ENCODE peak calls at places on chromosomes 1 and 21, in eight cellular contexts. I is upper lobe of right lung; Q is choroid plexus epithelial cell; M is stimulated activated CD4-positive, alpha-beta T cell treated with anti-CD3 and anti-CD28 coated beads, Interleukin-1b, Interleukin-23, amount 100 ng/mL, for 24 hours; S is mesothelial cell of epicardium; G is stimulated activated CD8-positive, alpha-beta memory T cell treated with anti-CD3 and anti-CD28 coated beads, Interleukin-2, amount 100 ng/mL, for 1 hour; A is left cardiac atrium; Z is fibroblast of mammary gland. U is an unnamed sample.

GRCh38 chr1:97920275-97920831 is 481 bp downstream of the DPYD start:
- DNase-seq in I (no peak), Q (peak; percentile 39), M (no peak), S (no peak), G (no peak), A (no peak), Z (peak; percentile 38), U (peak; percentile 65)

GRCh38 chr1:165871311-165872067 is 44.1 kb downstream of the UCK2 start:
- DNase-seq in I (peak; percentile 76), Q (peak; percentile 70), M (no peak), S (no peak), G (no peak), A (no peak), Z (peak; percentile 53), U (no peak)

GRCh38 chr1:171346866-171347265 is 32.9 kb downstream of the FMO4 start:
- DNase-seq in I (no peak), Q (no peak), M (no peak), S (no peak), G (no peak), A (no peak), Z (peak; percentile 62), U (no peak)

GRCh38 chr1:208944981-208945451 is 638.5 kb upstream of the CAMK1G start:
- DNase-seq in I (no peak), Q (no peak), M (no peak), S (no peak), G (no peak), A (no peak), Z (no peak), U (no peak)

GRCh38 chr21:45617021-45617930 is 26.2 kb upstream of the PCBP3 start:
- DNase-seq in I (peak; percentile 52), Q (no peak), M (no peak), S (no peak), G (no peak), A (no peak), Z (no peak), U (peak; percentile 77)

GRCh38 chr1:239421810-239422209 is 35.4 kb downstream of the CHRM3 start:
- DNase-seq in I (no peak), Q (no peak), M (no peak), S (no peak), G (no peak), A (no peak), Z (no peak), U (no peak)

GRCh38 chr1:223788746-223789415 is 56.9 kb downstream of the TP53BP2 start:
- DNase-seq in I (no peak), Q (no peak), M (no peak), S (no peak), G (no peak), A (no peak), Z (no peak), U (no peak)

GRCh38 chr1:34280509-34280908 is 103.8 kb downstream of the C1orf94 start:
- DNase-seq in I (no peak), Q (no peak), M (no peak), S (no peak), G (no peak), A (no peak), Z (no peak), U (no peak)

GRCh38 chr1:227945891-227946623 is 1.7 kb downstream of the WNT9A start:
- DNase-seq in I (peak; percentile 87), Q (peak; percentile 44), M (no peak), S (no peak), G (no peak), A (peak; percentile 77), Z (peak; percentile 81), U (peak; percentile 92)

GRCh38 chr1:224434447-224435317 is at the start of gene WDR26:
- DNase-seq in I (peak; percentile 89), Q (peak; percentile 80), M (peak; percentile 49), S (peak; percentile 47), G (peak; percentile 67), A (peak; percentile 81), Z (peak; percentile 71), U (no peak)

GRCh38 chr1:92362970-92363369 is 64.1 kb downstream of the RPAP2 start:
- DNase-seq in I (no peak), Q (no peak), M (no peak), S (no peak), G (no peak), A (no peak), Z (no peak), U (no peak)

GRCh38 chr1:18100493-18101063 is 7.0 kb upstream of the IGSF21 start:
- DNase-seq in I (no peak), Q (peak; percentile 64), M (peak; percentile 24), S (no peak), G (peak; percentile 4), A (peak; percentile 63), Z (peak; percentile 61), U (no peak)

GRCh38 chr1:162470216-162470615 is 27.4 kb upstream of the UHMK1 start:
- DNase-seq in I (no peak), Q (peak; percentile 58), M (no peak), S (no peak), G (no peak), A (no peak), Z (no peak), U (no peak)

GRCh38 chr1:89081005-89081404 is 16.0 kb upstream of the GBP1 start:
- DNase-seq in I (no peak), Q (no peak), M (no peak), S (no peak), G (no peak), A (no peak), Z (no peak), U (no peak)

GRCh38 chr1:27057389-27057788 is 44.7 kb upstream of the TENT5B start:
- DNase-seq in I (no peak), Q (no peak), M (no peak), S (no peak), G (no peak), A (no peak), Z (no peak), U (no peak)

GRCh38 chr1:53060580-53060979 is 1.4 kb upstream of the PODN start:
- DNase-seq in I (no peak), Q (peak; percentile 75), M (no peak), S (no peak), G (no peak), A (no peak), Z (peak; percentile 76), U (no peak)

GRCh38 chr1:167957710-167958109 is 20.8 kb upstream of the MPC2 start:
- DNase-seq in I (no peak), Q (no peak), M (no peak), S (no peak), G (no peak), A (no peak), Z (peak; percentile 22), U (no peak)

GRCh38 chr1:66705100-66705499 is 47.2 kb upstream of the DYNLT5 start:
- DNase-seq in I (no peak), Q (peak; percentile 88), M (no peak), S (no peak), G (no peak), A (no peak), Z (peak; percentile 94), U (no peak)

GRCh38 chr1:112696578-112697320 is 10.2 kb downstream of the RHOC start:
- DNase-seq in I (no peak), Q (no peak), M (no peak), S (no peak), G (no peak), A (no peak), Z (no peak), U (no peak)

GRCh38 chr1:178953034-178953433 is 72.7 kb upstream of the FAM20B start:
- DNase-seq in I (no peak), Q (peak; percentile 56), M (no peak), S (no peak), G (no peak), A (no peak), Z (peak; percentile 82), U (no peak)

GRCh38 chr1:162629651-162630050 is 2.6 kb upstream of the DDR2 start:
- DNase-seq in I (no peak), Q (peak; percentile 87), M (no peak), S (no peak), G (no peak), A (no peak), Z (peak; percentile 90), U (no peak)